ENCODE peak calls at places on chromosomes 13 and 19, in nine cellular contexts. A is epithelial cell of esophagus; I is ovary; T is tibial artery; E is mesendoderm; Q is CD4-positive, alpha-beta memory T cell; F is fibroblast of lung; N is heart left ventricle; W is HAP-1. V is an unnamed sample.

GRCh38 chr13:41931337-41931736 is 29.6 kb downstream of the VWA8 start:
- DNase-seq in A (no peak), I (no peak), T (no peak), E (no peak), Q (no peak), F (peak; percentile 63), N (no peak), W (no peak), V (peak; percentile 64)

GRCh38 chr13:38684714-38685113 is 2.2 kb upstream of the FREM2 start:
- DNase-seq in A (no peak), I (no peak), T (no peak), E (peak; percentile 54), Q (no peak), F (no peak), N (no peak), W (no peak), V (no peak)

GRCh38 chr13:50707533-50708096 is 135.9 kb downstream of the DLEU7 start:
- DNase-seq in A (no peak), I (no peak), T (no peak), E (no peak), Q (no peak), F (no peak), N (no peak), W (no peak), V (no peak)

GRCh38 chr19:11198175-11198534 is 810 bp upstream of the KANK2 start:
- DNase-seq in A (no peak), I (no peak), T (no peak), E (no peak), Q (no peak), F (no peak), N (no peak), W (no peak), V (no peak)

GRCh38 chr19:3095375-3096191 is 1.4 kb downstream of the GNA11 start:
- DNase-seq in A (peak; percentile 33), I (no peak), T (no peak), E (peak; percentile 88), Q (peak; percentile 63), F (no peak), N (no peak), W (no peak), V (no peak)

GRCh38 chr19:5099822-5100221 is 130.9 kb downstream of the KDM4B start:
- DNase-seq in A (no peak), I (no peak), T (no peak), E (no peak), Q (no peak), F (peak; percentile 10), N (no peak), W (no peak), V (no peak)

GRCh38 chr13:22757530-22758120 is 423.2 kb upstream of the SGCG start:
- DNase-seq in A (peak; percentile 12), I (no peak), T (no peak), E (no peak), Q (no peak), F (peak; percentile 56), N (no peak), W (no peak), V (peak; percentile 14)

GRCh38 chr19:31269425-31270127 is 79.7 kb downstream of the TSHZ3 start:
- DNase-seq in A (no peak), I (no peak), T (peak; percentile 20), E (no peak), Q (no peak), F (peak; percentile 18), N (no peak), W (no peak), V (peak; percentile 36)

GRCh38 chr19:21603431-21604153 is 98.2 kb downstream of the ZNF429 start:
- DNase-seq in A (no peak), I (no peak), T (no peak), E (peak; percentile 57), Q (no peak), F (no peak), N (no peak), W (no peak), V (no peak)

GRCh38 chr13:99723847-99724246 is 222.6 kb downstream of the TM9SF2 start:
- DNase-seq in A (no peak), I (no peak), T (no peak), E (no peak), Q (no peak), F (no peak), N (no peak), W (no peak), V (no peak)

GRCh38 chr13:44976196-44976595 is 13.1 kb downstream of the NUFIP1 start:
- DNase-seq in A (no peak), I (no peak), T (no peak), E (no peak), Q (no peak), F (no peak), N (no peak), W (no peak), V (no peak)

GRCh38 chr13:44273991-44274810 is 99.4 kb upstream of the SERP2 start:
- DNase-seq in A (no peak), I (peak; percentile 23), T (no peak), E (no peak), Q (peak; percentile 74), F (peak; percentile 94), N (no peak), W (no peak), V (peak; percentile 89)

DNA sequence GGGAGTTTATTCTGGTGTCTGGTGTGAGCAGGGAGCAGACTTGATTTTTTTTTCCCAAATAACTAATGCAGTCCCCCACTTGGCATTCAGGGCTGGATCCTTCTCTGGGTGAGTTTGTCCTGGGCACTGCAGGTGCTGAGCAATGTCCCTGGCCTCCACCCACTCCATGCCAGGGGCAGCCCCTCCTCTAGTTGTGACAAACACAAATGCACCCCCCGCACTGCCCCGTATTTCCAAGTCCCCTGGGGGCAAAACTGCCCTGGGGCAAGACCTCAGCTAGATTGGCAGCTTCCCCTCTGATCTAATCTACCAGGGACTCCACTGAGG is 6.4 kb downstream of the MOB3A start:
- DNase-seq in A (peak; percentile 22), I (no peak), T (no peak), E (no peak), Q (no peak), F (no peak), N (no peak), W (no peak), V (no peak)
- H3K4me3 ChIP-seq in A (peak overlapping the region; percentile 29), I (no peak overlapping the region), T (no peak overlapping the region), E (no peak overlapping the region), Q (no peak overlapping the region), F (no peak overlapping the region), N (no peak overlapping the region), W (no peak overlapping the region), V (no peak overlapping the region)

GRCh38 chr19:49894879-49895565 is 1.7 kb downstream of the IL4I1 start:
- DNase-seq in A (no peak), I (no peak), T (no peak), E (no peak), Q (no peak), F (no peak), N (no peak), W (no peak), V (no peak)
- H3K4me3 ChIP-seq in A (no peak overlapping the region), I (no peak overlapping the region), T (no peak overlapping the region), E (no peak overlapping the region), Q (no peak overlapping the region), F (no peak overlapping the region), N (no peak overlapping the region), W (no peak overlapping the region), V (no peak overlapping the region)

GRCh38 chr19:49874503-49875157 is 2.5 kb downstream of the AKT1S1 start:
- DNase-seq in A (peak; percentile 79), I (no peak), T (no peak), E (no peak), Q (no peak), F (no peak), N (no peak), W (no peak), V (no peak)
- H3K4me3 ChIP-seq in A (no peak overlapping the region), I (no peak overlapping the region), T (no peak overlapping the region), E (no peak overlapping the region), Q (no peak overlapping the region), F (peak overlapping the region; percentile 94), N (no peak overlapping the region), W (no peak overlapping the region), V (no peak overlapping the region)

DNA sequence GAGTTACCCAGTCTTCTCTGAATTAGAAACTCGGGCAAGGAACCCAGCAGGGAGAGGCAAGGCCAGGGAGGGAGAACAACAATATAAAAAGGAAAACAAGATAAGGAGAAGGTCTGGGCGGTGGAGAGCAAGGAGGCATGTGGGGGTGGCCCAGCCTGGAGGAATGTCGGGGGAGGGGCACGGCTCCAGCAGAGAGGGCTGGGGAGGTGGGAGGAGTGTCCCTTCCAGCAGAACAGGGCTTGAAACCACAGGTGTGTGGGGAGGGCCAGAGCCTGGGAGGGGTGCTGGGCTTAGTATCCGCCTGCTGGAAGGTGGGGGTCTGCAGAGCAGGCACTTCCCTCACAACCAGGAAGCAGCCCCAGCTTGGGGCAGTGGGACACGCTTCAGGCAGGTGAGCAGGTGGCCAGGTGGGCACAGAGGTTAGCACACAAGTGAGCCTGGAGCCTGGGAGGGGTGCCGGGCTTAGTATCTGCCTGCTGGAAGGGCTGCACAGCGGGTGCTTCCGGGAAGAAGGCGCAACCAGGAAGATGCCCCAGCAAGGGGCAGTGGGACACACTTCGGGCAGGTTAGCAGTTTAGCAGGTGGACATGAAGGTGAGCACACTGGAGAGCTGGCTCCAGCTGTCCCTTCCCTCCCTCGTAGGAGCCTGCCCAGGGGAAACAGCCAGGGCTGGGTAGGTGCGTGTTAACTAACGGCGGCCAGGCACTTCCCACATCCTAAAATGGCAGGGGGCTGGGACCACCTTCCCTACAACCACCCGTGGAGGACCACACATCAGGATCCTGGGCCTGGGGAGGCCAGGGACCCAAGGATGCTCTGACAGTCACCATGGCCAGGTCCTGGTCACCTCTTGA is 3.1 kb downstream of the GAS6 start:
- DNase-seq in A (no peak), I (peak; percentile 72), T (peak; percentile 70), E (peak; percentile 92), Q (no peak), F (no peak), N (no peak), W (no peak), V (no peak)
- H3K4me3 ChIP-seq in A (no peak overlapping the region), I (no peak overlapping the region), T (no peak overlapping the region), E (no peak overlapping the region), Q (no peak overlapping the region), F (no peak overlapping the region), N (no peak overlapping the region), W (no peak overlapping the region), V (no peak overlapping the region)

V was measured in fibroblast of mammary gland.